ENCODE peak calls at places on chromosome 9, in ten cellular contexts. One of them, this sample, is unnamed.

GRCh38 chr9:136791466-136792276 is 527 bp downstream of the TMEM141 start:
- DNase-seq in HCT116: peak
- DNase-seq in mesenchymal stem cell: peak
- DNase-seq in HepG2: peak
- DNase-seq in neuronal stem cell: peak
- DNase-seq in keratinocyte: peak
- DNase-seq in H1: peak
- DNase-seq in GM23248: peak
- DNase-seq in mammary epithelial cell: peak
- DNase-seq in mesendoderm: peak
- DNase-seq in this sample: no peak

GRCh38 chr9:91945277-91946074 is 4.6 kb downstream of the ROR2 start:
- DNase-seq in HCT116: no peak
- DNase-seq in mesenchymal stem cell: peak
- DNase-seq in HepG2: no peak
- DNase-seq in neuronal stem cell: no peak
- DNase-seq in keratinocyte: no peak
- DNase-seq in H1: no peak
- DNase-seq in GM23248: peak
- DNase-seq in mammary epithelial cell: no peak
- DNase-seq in mesendoderm: peak
- DNase-seq in this sample: peak

GRCh38 chr9:2055203-2055658 is 40.1 kb downstream of the SMARCA2 start:
- DNase-seq in HCT116: no peak
- DNase-seq in mesenchymal stem cell: no peak
- DNase-seq in HepG2: no peak
- DNase-seq in neuronal stem cell: no peak
- DNase-seq in keratinocyte: peak
- DNase-seq in H1: no peak
- DNase-seq in GM23248: peak
- DNase-seq in mammary epithelial cell: peak
- DNase-seq in mesendoderm: no peak
- DNase-seq in this sample: peak

GRCh38 chr9:91495450-91495849 is 71.8 kb upstream of the NFIL3 start:
- DNase-seq in HCT116: no peak
- DNase-seq in mesenchymal stem cell: peak
- DNase-seq in HepG2: no peak
- DNase-seq in neuronal stem cell: no peak
- DNase-seq in keratinocyte: no peak
- DNase-seq in H1: no peak
- DNase-seq in GM23248: peak
- DNase-seq in mammary epithelial cell: peak
- DNase-seq in mesendoderm: no peak
- DNase-seq in this sample: peak

GRCh38 chr9:118170032-118170955 is 466.1 kb downstream of the TLR4 start:
- DNase-seq in HCT116: no peak
- DNase-seq in mesenchymal stem cell: peak
- DNase-seq in HepG2: peak
- DNase-seq in neuronal stem cell: peak
- DNase-seq in keratinocyte: no peak
- DNase-seq in H1: peak
- DNase-seq in GM23248: peak
- DNase-seq in mammary epithelial cell: peak
- DNase-seq in mesendoderm: peak
- DNase-seq in this sample: no peak

GRCh38 chr9:110995511-110996340 is 42.5 kb downstream of the LPAR1 start:
- DNase-seq in HCT116: no peak
- DNase-seq in mesenchymal stem cell: peak
- DNase-seq in HepG2: no peak
- DNase-seq in neuronal stem cell: no peak
- DNase-seq in keratinocyte: no peak
- DNase-seq in H1: no peak
- DNase-seq in GM23248: peak
- DNase-seq in mammary epithelial cell: no peak
- DNase-seq in mesendoderm: no peak
- DNase-seq in this sample: peak

GRCh38 chr9:38074441-38074943 is 5.5 kb upstream of the SHB start:
- DNase-seq in HCT116: no peak
- DNase-seq in mesenchymal stem cell: no peak
- DNase-seq in HepG2: peak
- DNase-seq in neuronal stem cell: no peak
- DNase-seq in keratinocyte: no peak
- DNase-seq in H1: no peak
- DNase-seq in GM23248: peak
- DNase-seq in mammary epithelial cell: no peak
- DNase-seq in mesendoderm: no peak
- DNase-seq in this sample: peak

GRCh38 chr9:133821606-133822438 is 83.7 kb upstream of the SARDH start:
- DNase-seq in HCT116: no peak
- DNase-seq in mesenchymal stem cell: no peak
- DNase-seq in HepG2: no peak
- DNase-seq in neuronal stem cell: no peak
- DNase-seq in keratinocyte: no peak
- DNase-seq in H1: no peak
- DNase-seq in GM23248: no peak
- DNase-seq in mammary epithelial cell: no peak
- DNase-seq in mesendoderm: no peak
- DNase-seq in this sample: peak

GRCh38 chr9:78245401-78245800 is 9.5 kb downstream of the CEP78 start:
- DNase-seq in HCT116: no peak
- DNase-seq in mesenchymal stem cell: no peak
- DNase-seq in HepG2: no peak
- DNase-seq in neuronal stem cell: no peak
- DNase-seq in keratinocyte: no peak
- DNase-seq in H1: no peak
- DNase-seq in GM23248: no peak
- DNase-seq in mammary epithelial cell: no peak
- DNase-seq in mesendoderm: no peak
- DNase-seq in this sample: no peak

GRCh38 chr9:137411260-137411659 is 11.7 kb downstream of the EXD3 start:
- DNase-seq in HCT116: no peak
- DNase-seq in mesenchymal stem cell: no peak
- DNase-seq in HepG2: no peak
- DNase-seq in neuronal stem cell: no peak
- DNase-seq in keratinocyte: no peak
- DNase-seq in H1: no peak
- DNase-seq in GM23248: no peak
- DNase-seq in mammary epithelial cell: no peak
- DNase-seq in mesendoderm: no peak
- DNase-seq in this sample: no peak

GRCh38 chr9:92609142-92609500 is 60.8 kb downstream of the IPPK start:
- DNase-seq in HCT116: no peak
- DNase-seq in mesenchymal stem cell: no peak
- DNase-seq in HepG2: no peak
- DNase-seq in neuronal stem cell: peak
- DNase-seq in keratinocyte: no peak
- DNase-seq in H1: no peak
- DNase-seq in GM23248: peak
- DNase-seq in mammary epithelial cell: no peak
- DNase-seq in mesendoderm: peak
- DNase-seq in this sample: no peak

GRCh38 chr9:134315716-134316443 is 10.4 kb upstream of the RXRA start:
- DNase-seq in HCT116: no peak
- DNase-seq in mesenchymal stem cell: no peak
- DNase-seq in HepG2: no peak
- DNase-seq in neuronal stem cell: no peak
- DNase-seq in keratinocyte: no peak
- DNase-seq in H1: no peak
- DNase-seq in GM23248: peak
- DNase-seq in mammary epithelial cell: no peak
- DNase-seq in mesendoderm: no peak
- DNase-seq in this sample: no peak

GRCh38 chr9:131276891-131277672 is 772 bp upstream of the FAM78A start:
- DNase-seq in HCT116: no peak
- DNase-seq in mesenchymal stem cell: no peak
- DNase-seq in HepG2: no peak
- DNase-seq in neuronal stem cell: no peak
- DNase-seq in keratinocyte: no peak
- DNase-seq in H1: no peak
- DNase-seq in GM23248: peak
- DNase-seq in mammary epithelial cell: no peak
- DNase-seq in mesendoderm: no peak
- DNase-seq in this sample: no peak

GRCh38 chr9:129301941-129302340 is 123.9 kb upstream of the IER5L start:
- DNase-seq in HCT116: peak
- DNase-seq in mesenchymal stem cell: no peak
- DNase-seq in HepG2: no peak
- DNase-seq in neuronal stem cell: no peak
- DNase-seq in keratinocyte: no peak
- DNase-seq in H1: no peak
- DNase-seq in GM23248: no peak
- DNase-seq in mammary epithelial cell: no peak
- DNase-seq in mesendoderm: no peak
- DNase-seq in this sample: no peak

GRCh38 chr9:136852664-136853595 is 784 bp downstream of the MAMDC4 start:
- DNase-seq in HCT116: no peak
- DNase-seq in mesenchymal stem cell: no peak
- DNase-seq in HepG2: no peak
- DNase-seq in neuronal stem cell: no peak
- DNase-seq in keratinocyte: no peak
- DNase-seq in H1: peak
- DNase-seq in GM23248: no peak
- DNase-seq in mammary epithelial cell: no peak
- DNase-seq in mesendoderm: no peak
- DNase-seq in this sample: no peak

GRCh38 chr9:6307551-6308096 is 20.6 kb upstream of the TPD52L3 start:
- DNase-seq in HCT116: no peak
- DNase-seq in mesenchymal stem cell: no peak
- DNase-seq in HepG2: no peak
- DNase-seq in neuronal stem cell: no peak
- DNase-seq in keratinocyte: no peak
- DNase-seq in H1: no peak
- DNase-seq in GM23248: no peak
- DNase-seq in mammary epithelial cell: no peak
- DNase-seq in mesendoderm: no peak
- DNase-seq in this sample: no peak

GRCh38 chr9:129367287-129367686 is 189.2 kb upstream of the IER5L start:
- DNase-seq in HCT116: no peak
- DNase-seq in mesenchymal stem cell: no peak
- DNase-seq in HepG2: no peak
- DNase-seq in neuronal stem cell: no peak
- DNase-seq in keratinocyte: no peak
- DNase-seq in H1: no peak
- DNase-seq in GM23248: no peak
- DNase-seq in mammary epithelial cell: no peak
- DNase-seq in mesendoderm: no peak
- DNase-seq in this sample: no peak

GRCh38 chr9:78973906-78974305 is 597.9 kb upstream of the TLE4 start:
- DNase-seq in HCT116: no peak
- DNase-seq in mesenchymal stem cell: peak
- DNase-seq in HepG2: no peak
- DNase-seq in neuronal stem cell: no peak
- DNase-seq in keratinocyte: peak
- DNase-seq in H1: no peak
- DNase-seq in GM23248: peak
- DNase-seq in mammary epithelial cell: peak
- DNase-seq in mesendoderm: peak
- DNase-seq in this sample: peak

GRCh38 chr9:696332-697090 is 145.0 kb upstream of the DMRT1 start:
- DNase-seq in HCT116: no peak
- DNase-seq in mesenchymal stem cell: peak
- DNase-seq in HepG2: peak
- DNase-seq in neuronal stem cell: no peak
- DNase-seq in keratinocyte: no peak
- DNase-seq in H1: no peak
- DNase-seq in GM23248: peak
- DNase-seq in mammary epithelial cell: no peak
- DNase-seq in mesendoderm: peak
- DNase-seq in this sample: peak
- H3K4me3 ChIP-seq in HCT116: no peak
- H3K4me3 ChIP-seq in mesenchymal stem cell: no peak
- H3K4me3 ChIP-seq in HepG2: no peak
- H3K4me3 ChIP-seq in neuronal stem cell: no peak
- H3K4me3 ChIP-seq in keratinocyte: peak
- H3K4me3 ChIP-seq in H1: no peak
- H3K4me3 ChIP-seq in GM23248: peak
- H3K4me3 ChIP-seq in mammary epithelial cell: no peak
- H3K4me3 ChIP-seq in mesendoderm: no peak
- H3K4me3 ChIP-seq in this sample: no peak

DNA sequence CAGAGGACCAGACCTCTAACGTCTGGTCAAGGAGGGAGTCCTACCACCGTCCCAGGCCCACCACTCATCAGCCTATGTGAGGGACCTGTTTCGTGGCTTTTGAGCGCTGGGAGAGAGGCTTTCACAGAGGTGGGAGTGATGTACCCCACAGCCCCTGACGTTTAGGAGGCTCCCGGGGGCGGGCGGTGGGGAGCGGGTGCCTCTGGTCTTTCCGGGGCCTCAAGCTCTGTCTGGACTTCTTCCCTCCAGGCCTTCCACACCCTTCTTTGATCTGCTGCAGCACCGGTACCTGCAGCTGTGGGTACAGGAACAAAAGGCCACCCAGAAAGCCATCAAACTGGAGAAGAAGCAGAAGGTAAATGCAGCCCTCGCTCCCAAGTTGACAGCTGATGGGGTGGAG is 45.1 kb upstream of the BARHL1 start:
- DNase-seq in HCT116: no peak
- DNase-seq in mesenchymal stem cell: no peak
- DNase-seq in HepG2: no peak
- DNase-seq in neuronal stem cell: no peak
- DNase-seq in keratinocyte: no peak
- DNase-seq in H1: no peak
- DNase-seq in GM23248: no peak
- DNase-seq in mammary epithelial cell: no peak
- DNase-seq in mesendoderm: no peak
- DNase-seq in this sample: no peak
- H3K4me2 ChIP-seq in HCT116: no peak
- H3K4me2 ChIP-seq in mesenchymal stem cell: no peak
- H3K4me2 ChIP-seq in HepG2: no peak
- H3K4me2 ChIP-seq in neuronal stem cell: no peak
- H3K4me2 ChIP-seq in keratinocyte: no peak
- H3K4me2 ChIP-seq in H1: no peak
- H3K4me2 ChIP-seq in GM23248: no peak
- H3K4me2 ChIP-seq in mammary epithelial cell: no peak
- H3K4me2 ChIP-seq in mesendoderm: no peak
- H3K4me2 ChIP-seq in this sample: no peak

GRCh38 chr9:121067655-121068054 is 7.1 kb upstream of the CNTRL start:
- DNase-seq in HCT116: no peak
- DNase-seq in mesenchymal stem cell: no peak
- DNase-seq in HepG2: no peak
- DNase-seq in neuronal stem cell: no peak
- DNase-seq in keratinocyte: no peak
- DNase-seq in H1: no peak
- DNase-seq in GM23248: no peak
- DNase-seq in mammary epithelial cell: no peak
- DNase-seq in mesendoderm: no peak
- DNase-seq in this sample: no peak
- H3K9ac ChIP-seq in HCT116: no peak
- H3K9ac ChIP-seq in mesenchymal stem cell: no peak
- H3K9ac ChIP-seq in HepG2: no peak
- H3K9ac ChIP-seq in neuronal stem cell: no peak
- H3K9ac ChIP-seq in keratinocyte: no peak
- H3K9ac ChIP-seq in H1: no peak
- H3K9ac ChIP-seq in GM23248: no peak
- H3K9ac ChIP-seq in mammary epithelial cell: no peak
- H3K9ac ChIP-seq in mesendoderm: no peak
- H3K9ac ChIP-seq in this sample: no peak

DNA sequence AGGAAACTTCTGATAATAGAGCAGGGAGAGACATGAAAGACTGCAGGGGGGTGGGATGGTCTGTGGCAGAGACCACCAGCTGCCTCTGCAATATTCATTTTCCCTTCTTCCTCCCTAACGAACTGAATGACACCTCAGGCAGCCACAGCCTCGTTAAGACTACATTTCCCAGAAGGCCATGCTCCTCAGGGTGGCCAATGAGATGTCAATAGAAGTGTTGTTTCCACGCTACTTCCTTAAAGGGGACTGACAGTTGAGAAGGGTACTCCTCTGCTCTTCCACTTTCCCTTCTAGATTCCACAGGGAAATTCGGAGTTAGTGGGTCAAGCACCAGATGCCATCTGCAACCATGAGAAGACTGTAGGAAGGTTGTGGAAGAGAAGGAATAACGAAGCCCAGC is 52.0 kb upstream of the DAPK1 start:
- DNase-seq in HCT116: peak
- DNase-seq in mesenchymal stem cell: peak
- DNase-seq in HepG2: no peak
- DNase-seq in neuronal stem cell: peak
- DNase-seq in keratinocyte: no peak
- DNase-seq in H1: peak
- DNase-seq in GM23248: peak
- DNase-seq in mammary epithelial cell: no peak
- DNase-seq in mesendoderm: peak
- DNase-seq in this sample: peak
- H3K4me3 ChIP-seq in HCT116: no peak
- H3K4me3 ChIP-seq in mesenchymal stem cell: no peak
- H3K4me3 ChIP-seq in HepG2: peak
- H3K4me3 ChIP-seq in neuronal stem cell: peak
- H3K4me3 ChIP-seq in keratinocyte: no peak
- H3K4me3 ChIP-seq in H1: peak
- H3K4me3 ChIP-seq in GM23248: no peak
- H3K4me3 ChIP-seq in mammary epithelial cell: no peak
- H3K4me3 ChIP-seq in mesendoderm: no peak
- H3K4me3 ChIP-seq in this sample: no peak